ENCODE peak calls at places on chromosomes 2 and 18, in nine cellular contexts. One of them, this sample, is unnamed.

GRCh38 chr18:30500240-30500945 is 542.1 kb downstream of the DSC3 start:
- DNase-seq in H54: no peak
- DNase-seq in activated T-cell treated with anti-CD3 and anti-CD28 coated beads, Interleukin-2, amount 50 U/mL, for 24 hours: no peak
- DNase-seq in KG1: no peak
- DNase-seq in colonic mucosa: no peak
- DNase-seq in RPMI7951: no peak
- DNase-seq in GM12865: no peak
- DNase-seq in nephron progenitor cell: no peak
- DNase-seq in NAMALWA: no peak
- DNase-seq in this sample: no peak

GRCh38 chr2:26119521-26119920 is 53.4 kb upstream of the GAREM2 start:
- DNase-seq in H54: no peak
- DNase-seq in activated T-cell treated with anti-CD3 and anti-CD28 coated beads, Interleukin-2, amount 50 U/mL, for 24 hours: no peak
- DNase-seq in KG1: no peak
- DNase-seq in colonic mucosa: no peak
- DNase-seq in RPMI7951: no peak
- DNase-seq in GM12865: no peak
- DNase-seq in nephron progenitor cell: no peak
- DNase-seq in NAMALWA: no peak
- DNase-seq in this sample: no peak

GRCh38 chr2:84904717-84905174 is 710 bp upstream of the TMSB10 start:
- DNase-seq in H54: no peak
- DNase-seq in activated T-cell treated with anti-CD3 and anti-CD28 coated beads, Interleukin-2, amount 50 U/mL, for 24 hours: peak
- DNase-seq in KG1: no peak
- DNase-seq in colonic mucosa: peak
- DNase-seq in RPMI7951: peak
- DNase-seq in GM12865: no peak
- DNase-seq in nephron progenitor cell: peak
- DNase-seq in NAMALWA: no peak
- DNase-seq in this sample: peak

GRCh38 chr18:12030667-12031066 is 49.4 kb downstream of the IMPA2 start:
- DNase-seq in H54: no peak
- DNase-seq in activated T-cell treated with anti-CD3 and anti-CD28 coated beads, Interleukin-2, amount 50 U/mL, for 24 hours: no peak
- DNase-seq in KG1: no peak
- DNase-seq in colonic mucosa: no peak
- DNase-seq in RPMI7951: no peak
- DNase-seq in GM12865: no peak
- DNase-seq in nephron progenitor cell: peak
- DNase-seq in NAMALWA: no peak
- DNase-seq in this sample: no peak

GRCh38 chr2:101331202-101331601 is 22.7 kb upstream of the RNF149 start:
- DNase-seq in H54: no peak
- DNase-seq in activated T-cell treated with anti-CD3 and anti-CD28 coated beads, Interleukin-2, amount 50 U/mL, for 24 hours: no peak
- DNase-seq in KG1: no peak
- DNase-seq in colonic mucosa: no peak
- DNase-seq in RPMI7951: no peak
- DNase-seq in GM12865: no peak
- DNase-seq in nephron progenitor cell: no peak
- DNase-seq in NAMALWA: no peak
- DNase-seq in this sample: no peak

GRCh38 chr2:182565941-182566567 is 139.2 kb upstream of the PDE1A start:
- DNase-seq in H54: no peak
- DNase-seq in activated T-cell treated with anti-CD3 and anti-CD28 coated beads, Interleukin-2, amount 50 U/mL, for 24 hours: no peak
- DNase-seq in KG1: no peak
- DNase-seq in colonic mucosa: no peak
- DNase-seq in RPMI7951: no peak
- DNase-seq in GM12865: no peak
- DNase-seq in nephron progenitor cell: no peak
- DNase-seq in NAMALWA: no peak
- DNase-seq in this sample: no peak

GRCh38 chr2:10619643-10620042 is 70.1 kb downstream of the NOL10 start:
- DNase-seq in H54: no peak
- DNase-seq in activated T-cell treated with anti-CD3 and anti-CD28 coated beads, Interleukin-2, amount 50 U/mL, for 24 hours: no peak
- DNase-seq in KG1: no peak
- DNase-seq in colonic mucosa: no peak
- DNase-seq in RPMI7951: no peak
- DNase-seq in GM12865: no peak
- DNase-seq in nephron progenitor cell: no peak
- DNase-seq in NAMALWA: no peak
- DNase-seq in this sample: peak

GRCh38 chr2:168340931-168341330 is 93.5 kb upstream of the STK39 start:
- DNase-seq in H54: no peak
- DNase-seq in activated T-cell treated with anti-CD3 and anti-CD28 coated beads, Interleukin-2, amount 50 U/mL, for 24 hours: no peak
- DNase-seq in KG1: no peak
- DNase-seq in colonic mucosa: no peak
- DNase-seq in RPMI7951: no peak
- DNase-seq in GM12865: no peak
- DNase-seq in nephron progenitor cell: no peak
- DNase-seq in NAMALWA: no peak
- DNase-seq in this sample: no peak

GRCh38 chr18:36451454-36452251 is 154.1 kb downstream of the FHOD3 start:
- DNase-seq in H54: peak
- DNase-seq in activated T-cell treated with anti-CD3 and anti-CD28 coated beads, Interleukin-2, amount 50 U/mL, for 24 hours: no peak
- DNase-seq in KG1: no peak
- DNase-seq in colonic mucosa: peak
- DNase-seq in RPMI7951: peak
- DNase-seq in GM12865: no peak
- DNase-seq in nephron progenitor cell: no peak
- DNase-seq in NAMALWA: no peak
- DNase-seq in this sample: no peak

GRCh38 chr18:7329036-7329435 is 98.1 kb downstream of the LRRC30 start:
- DNase-seq in H54: no peak
- DNase-seq in activated T-cell treated with anti-CD3 and anti-CD28 coated beads, Interleukin-2, amount 50 U/mL, for 24 hours: no peak
- DNase-seq in KG1: no peak
- DNase-seq in colonic mucosa: no peak
- DNase-seq in RPMI7951: peak
- DNase-seq in GM12865: no peak
- DNase-seq in nephron progenitor cell: no peak
- DNase-seq in NAMALWA: no peak
- DNase-seq in this sample: peak

GRCh38 chr18:10317864-10318685 is 136.4 kb upstream of the APCDD1 start:
- DNase-seq in H54: no peak
- DNase-seq in activated T-cell treated with anti-CD3 and anti-CD28 coated beads, Interleukin-2, amount 50 U/mL, for 24 hours: no peak
- DNase-seq in KG1: no peak
- DNase-seq in colonic mucosa: no peak
- DNase-seq in RPMI7951: no peak
- DNase-seq in GM12865: no peak
- DNase-seq in nephron progenitor cell: no peak
- DNase-seq in NAMALWA: no peak
- DNase-seq in this sample: no peak

GRCh38 chr2:16030206-16031054 is 90.1 kb downstream of the MYCN start:
- DNase-seq in H54: no peak
- DNase-seq in activated T-cell treated with anti-CD3 and anti-CD28 coated beads, Interleukin-2, amount 50 U/mL, for 24 hours: no peak
- DNase-seq in KG1: no peak
- DNase-seq in colonic mucosa: no peak
- DNase-seq in RPMI7951: no peak
- DNase-seq in GM12865: no peak
- DNase-seq in nephron progenitor cell: peak
- DNase-seq in NAMALWA: no peak
- DNase-seq in this sample: no peak

GRCh38 chr2:86675611-86676015 is 44.5 kb upstream of the RMND5A start:
- DNase-seq in H54: no peak
- DNase-seq in activated T-cell treated with anti-CD3 and anti-CD28 coated beads, Interleukin-2, amount 50 U/mL, for 24 hours: no peak
- DNase-seq in KG1: no peak
- DNase-seq in colonic mucosa: peak
- DNase-seq in RPMI7951: no peak
- DNase-seq in GM12865: peak
- DNase-seq in nephron progenitor cell: no peak
- DNase-seq in NAMALWA: no peak
- DNase-seq in this sample: no peak

GRCh38 chr2:61179701-61180639 is 18.0 kb downstream of the C2orf74 start:
- DNase-seq in H54: no peak
- DNase-seq in activated T-cell treated with anti-CD3 and anti-CD28 coated beads, Interleukin-2, amount 50 U/mL, for 24 hours: no peak
- DNase-seq in KG1: no peak
- DNase-seq in colonic mucosa: peak
- DNase-seq in RPMI7951: peak
- DNase-seq in GM12865: no peak
- DNase-seq in nephron progenitor cell: no peak
- DNase-seq in NAMALWA: no peak
- DNase-seq in this sample: peak

GRCh38 chr18:48919547-48919946 is 31.2 kb downstream of the SMAD7 start:
- DNase-seq in H54: no peak
- DNase-seq in activated T-cell treated with anti-CD3 and anti-CD28 coated beads, Interleukin-2, amount 50 U/mL, for 24 hours: no peak
- DNase-seq in KG1: no peak
- DNase-seq in colonic mucosa: no peak
- DNase-seq in RPMI7951: no peak
- DNase-seq in GM12865: no peak
- DNase-seq in nephron progenitor cell: no peak
- DNase-seq in NAMALWA: no peak
- DNase-seq in this sample: no peak

GRCh38 chr18:67266246-67266570 is 250.3 kb downstream of the DSEL start:
- DNase-seq in H54: no peak
- DNase-seq in activated T-cell treated with anti-CD3 and anti-CD28 coated beads, Interleukin-2, amount 50 U/mL, for 24 hours: no peak
- DNase-seq in KG1: no peak
- DNase-seq in colonic mucosa: no peak
- DNase-seq in RPMI7951: no peak
- DNase-seq in GM12865: no peak
- DNase-seq in nephron progenitor cell: no peak
- DNase-seq in NAMALWA: no peak
- DNase-seq in this sample: no peak

GRCh38 chr18:50473896-50474295 is 86.0 kb upstream of the MAPK4 start:
- DNase-seq in H54: no peak
- DNase-seq in activated T-cell treated with anti-CD3 and anti-CD28 coated beads, Interleukin-2, amount 50 U/mL, for 24 hours: no peak
- DNase-seq in KG1: no peak
- DNase-seq in colonic mucosa: no peak
- DNase-seq in RPMI7951: no peak
- DNase-seq in GM12865: no peak
- DNase-seq in nephron progenitor cell: peak
- DNase-seq in NAMALWA: no peak
- DNase-seq in this sample: no peak

GRCh38 chr2:18378020-18378653 is 182.3 kb downstream of the RDH14 start:
- DNase-seq in H54: peak
- DNase-seq in activated T-cell treated with anti-CD3 and anti-CD28 coated beads, Interleukin-2, amount 50 U/mL, for 24 hours: no peak
- DNase-seq in KG1: peak
- DNase-seq in colonic mucosa: peak
- DNase-seq in RPMI7951: peak
- DNase-seq in GM12865: peak
- DNase-seq in nephron progenitor cell: peak
- DNase-seq in NAMALWA: peak
- DNase-seq in this sample: peak

GRCh38 chr2:75640621-75641121 is 5.9 kb upstream of the MRPL19 start:
- DNase-seq in H54: peak
- DNase-seq in activated T-cell treated with anti-CD3 and anti-CD28 coated beads, Interleukin-2, amount 50 U/mL, for 24 hours: peak
- DNase-seq in KG1: peak
- DNase-seq in colonic mucosa: peak
- DNase-seq in RPMI7951: peak
- DNase-seq in GM12865: peak
- DNase-seq in nephron progenitor cell: peak
- DNase-seq in NAMALWA: peak
- DNase-seq in this sample: peak

GRCh38 chr2:75528221-75528977 is 32.3 kb downstream of the EVA1A start:
- DNase-seq in H54: no peak
- DNase-seq in activated T-cell treated with anti-CD3 and anti-CD28 coated beads, Interleukin-2, amount 50 U/mL, for 24 hours: no peak
- DNase-seq in KG1: no peak
- DNase-seq in colonic mucosa: no peak
- DNase-seq in RPMI7951: peak
- DNase-seq in GM12865: no peak
- DNase-seq in nephron progenitor cell: no peak
- DNase-seq in NAMALWA: no peak
- DNase-seq in this sample: peak

GRCh38 chr2:119749405-119750066 is 10.2 kb upstream of the PTPN4 start:
- DNase-seq in H54: no peak
- DNase-seq in activated T-cell treated with anti-CD3 and anti-CD28 coated beads, Interleukin-2, amount 50 U/mL, for 24 hours: no peak
- DNase-seq in KG1: no peak
- DNase-seq in colonic mucosa: no peak
- DNase-seq in RPMI7951: no peak
- DNase-seq in GM12865: no peak
- DNase-seq in nephron progenitor cell: no peak
- DNase-seq in NAMALWA: no peak
- DNase-seq in this sample: peak